ENCODE peak calls at places on chromosomes 2 and 18, in four cellular contexts. C is left colon, H is GM03348, N is HepG2. W is an unnamed sample.

GRCh38 chr2:159075726-159076125 is 107.3 kb downstream of the TANC1 start:
- DNase-seq in C (no peak), H (no peak), N (no peak), W (no peak)

GRCh38 chr2:85231242-85231805 is 96.5 kb downstream of the TGOLN2 start:
- DNase-seq in C (no peak), H (no peak), N (no peak), W (no peak)

GRCh38 chr2:232941912-232942595 is 71.0 kb downstream of the NGEF start:
- DNase-seq in C (no peak), H (no peak), N (no peak), W (no peak)

GRCh38 chr18:924987-925386 is 20.3 kb downstream of the ADCYAP1 start:
- DNase-seq in C (no peak), H (no peak), N (peak), W (no peak)

GRCh38 chr2:69554981-69555380 is 88.6 kb downstream of the AAK1 start:
- DNase-seq in C (no peak), H (no peak), N (no peak), W (no peak)

GRCh38 chr2:127408807-127409099 is 9.5 kb upstream of the PROC start:
- DNase-seq in C (no peak), H (no peak), N (peak), W (no peak)

GRCh38 chr2:47070920-47071824 is 83.9 kb downstream of the STPG4 start:
- DNase-seq in C (peak), H (peak), N (peak), W (peak)

GRCh38 chr2:193818801-193819499 is 1624.2 kb upstream of the TMEFF2 start:
- DNase-seq in C (no peak), H (no peak), N (no peak), W (no peak)

GRCh38 chr2:75100011-75100680 is 99.2 kb downstream of the TACR1 start:
- DNase-seq in C (no peak), H (peak), N (no peak), W (no peak)

GRCh38 chr18:9366126-9366714 is 31.6 kb downstream of the TWSG1 start:
- DNase-seq in C (peak), H (no peak), N (no peak), W (no peak)

GRCh38 chr18:11751305-11752115 is 62.4 kb downstream of the GNAL start:
- DNase-seq in C (no peak), H (no peak), N (no peak), W (no peak)

GRCh38 chr2:102074167-102074778 is 68.3 kb upstream of the IL1R1 start:
- DNase-seq in C (no peak), H (no peak), N (no peak), W (no peak)